ENCODE peak calls at places on chromosome 19, in five cellular contexts. I is A549, K is NCI-H2029 treated with DMSO at 0.1 percent for 48 hours, G is colonic mucosa, V is pancreas. R is an unnamed sample.
A peak's percentile ranks its signal among the peaks of the same experiment; 100 is the strongest.

GRCh38 chr19:40549007-40549708 is 27.5 kb upstream of the SHKBP1 start:
- DNase-seq in I (peak; percentile 92), K (no peak), G (peak; percentile 61), V (peak; percentile 83), R (no peak)

GRCh38 chr19:46615966-46616365 is 8.9 kb downstream of the PTGIR start:
- DNase-seq in I (no peak), K (no peak), G (no peak), V (no peak), R (no peak)

GRCh38 chr19:2867025-2867991 is at the start of gene ZNF556:
- DNase-seq in I (peak; percentile 19), K (peak; percentile 98), G (no peak), V (no peak), R (peak; percentile 99)

GRCh38 chr19:16631465-16631864 is 3.5 kb upstream of the MED26 start:
- DNase-seq in I (peak; percentile 28), K (no peak), G (no peak), V (no peak), R (no peak)

GRCh38 chr19:31356587-31357314 is 7.5 kb upstream of the TSHZ3 start:
- DNase-seq in I (no peak), K (no peak), G (peak; percentile 31), V (peak; percentile 84), R (no peak)

GRCh38 chr19:15187026-15188007 is 13.5 kb downstream of the NOTCH3 start:
- DNase-seq in I (peak; percentile 42), K (no peak), G (no peak), V (no peak), R (no peak)

GRCh38 chr19:54418030-54418929 is 3.0 kb downstream of the TTYH1 start:
- DNase-seq in I (peak; percentile 42), K (no peak), G (no peak), V (no peak), R (no peak)

GRCh38 chr19:14030997-14031718 is 404 bp upstream of the IL27RA start:
- DNase-seq in I (no peak), K (no peak), G (no peak), V (no peak), R (no peak)

GRCh38 chr19:29751932-29752331 is 36.9 kb upstream of the C19orf12 start:
- DNase-seq in I (no peak), K (no peak), G (no peak), V (no peak), R (no peak)

GRCh38 chr19:11024259-11024658 is 63.4 kb downstream of the SMARCA4 start:
- DNase-seq in I (no peak), K (no peak), G (no peak), V (no peak), R (no peak)

GRCh38 chr19:33005440-33005839 is 33.4 kb downstream of the FAAP24 start:
- DNase-seq in I (no peak), K (peak; percentile 67), G (no peak), V (no peak), R (no peak)